ENCODE peak calls at places on chromosome 17, in eight cellular contexts. One of them, this sample, is unnamed.

GRCh38 chr17:64096037-64096436 is 33.9 kb downstream of the ERN1 start:
- DNase-seq in IMR-90: no peak
- DNase-seq in K562: no peak
- DNase-seq in H1: no peak
- DNase-seq in A549: no peak
- DNase-seq in SK-N-SH: no peak
- DNase-seq in WTC11: no peak
- DNase-seq in HepG2: no peak
- DNase-seq in this sample: no peak

GRCh38 chr17:12041316-12041715 is 20.6 kb downstream of the MAP2K4 start:
- DNase-seq in HepG2: no peak
- DNase-seq in SK-N-SH: no peak
- DNase-seq in K562: no peak
- DNase-seq in H1: no peak
- DNase-seq in A549: peak; percentile 37
- DNase-seq in IMR-90: peak; percentile 87
- DNase-seq in WTC11: no peak
- DNase-seq in this sample: no peak

GRCh38 chr17:17798573-17799255 is 38.1 kb downstream of the SREBF1 start:
- DNase-seq in IMR-90: no peak
- DNase-seq in A549: no peak
- DNase-seq in WTC11: no peak
- DNase-seq in K562: no peak
- DNase-seq in HepG2: no peak
- DNase-seq in H1: no peak
- DNase-seq in SK-N-SH: no peak
- DNase-seq in this sample: no peak

GRCh38 chr17:30580916-30581315 is 103.7 kb downstream of the GOSR1 start:
- DNase-seq in WTC11: no peak
- DNase-seq in HepG2: no peak
- DNase-seq in A549: no peak
- DNase-seq in H1: no peak
- DNase-seq in SK-N-SH: no peak
- DNase-seq in IMR-90: no peak
- DNase-seq in K562: no peak
- DNase-seq in this sample: no peak

GRCh38 chr17:9432867-9433495 is 142.6 kb downstream of the STX8 start:
- DNase-seq in A549: no peak
- DNase-seq in SK-N-SH: no peak
- DNase-seq in K562: no peak
- DNase-seq in WTC11: no peak
- DNase-seq in HepG2: no peak
- DNase-seq in IMR-90: peak; percentile 33
- DNase-seq in H1: no peak
- DNase-seq in this sample: no peak

GRCh38 chr17:38673714-38674012 is 1.1 kb downstream of the EPOP start:
- DNase-seq in H1: no peak
- DNase-seq in K562: no peak
- DNase-seq in SK-N-SH: peak; percentile 69
- DNase-seq in HepG2: no peak
- DNase-seq in WTC11: peak; percentile 36
- DNase-seq in IMR-90: no peak
- DNase-seq in A549: peak; percentile 40
- DNase-seq in this sample: no peak

GRCh38 chr17:65121916-65122821 is 15.0 kb upstream of the RGS9 start:
- DNase-seq in K562: no peak
- DNase-seq in WTC11: no peak
- DNase-seq in SK-N-SH: no peak
- DNase-seq in A549: no peak
- DNase-seq in HepG2: no peak
- DNase-seq in H1: no peak
- DNase-seq in IMR-90: no peak
- DNase-seq in this sample: peak; percentile 42

GRCh38 chr17:71085238-71086033 is 916.1 kb downstream of the KCNJ2 start:
- DNase-seq in WTC11: peak; percentile 70
- DNase-seq in K562: no peak
- DNase-seq in SK-N-SH: peak; percentile 30
- DNase-seq in A549: peak; percentile 22
- DNase-seq in HepG2: peak; percentile 48
- DNase-seq in H1: no peak
- DNase-seq in IMR-90: no peak
- DNase-seq in this sample: no peak

GRCh38 chr17:2932946-2933345 is 130.5 kb downstream of the OR1D5 start:
- DNase-seq in A549: no peak
- DNase-seq in IMR-90: no peak
- DNase-seq in H1: no peak
- DNase-seq in HepG2: no peak
- DNase-seq in WTC11: no peak
- DNase-seq in K562: no peak
- DNase-seq in SK-N-SH: peak; percentile 33
- DNase-seq in this sample: no peak

GRCh38 chr17:41520821-41521521 is 2.3 kb upstream of the KRT15 start:
- DNase-seq in K562: peak; percentile 81
- DNase-seq in SK-N-SH: peak; percentile 77
- DNase-seq in IMR-90: no peak
- DNase-seq in HepG2: no peak
- DNase-seq in A549: no peak
- DNase-seq in WTC11: no peak
- DNase-seq in H1: no peak
- DNase-seq in this sample: no peak

GRCh38 chr17:43710101-43710500 is 48.4 kb upstream of the MEOX1 start:
- DNase-seq in A549: no peak
- DNase-seq in K562: no peak
- DNase-seq in HepG2: no peak
- DNase-seq in SK-N-SH: no peak
- DNase-seq in IMR-90: no peak
- DNase-seq in WTC11: no peak
- DNase-seq in H1: no peak
- DNase-seq in this sample: no peak

GRCh38 chr17:72719582-72720493 is 372.6 kb downstream of the SLC39A11 start:
- DNase-seq in A549: no peak
- DNase-seq in K562: no peak
- DNase-seq in IMR-90: peak; percentile 67
- DNase-seq in SK-N-SH: no peak
- DNase-seq in H1: no peak
- DNase-seq in HepG2: no peak
- DNase-seq in WTC11: no peak
- DNase-seq in this sample: no peak

GRCh38 chr17:66602659-66603363 is 232.1 kb upstream of the CACNG5 start:
- DNase-seq in A549: no peak
- DNase-seq in SK-N-SH: no peak
- DNase-seq in WTC11: no peak
- DNase-seq in H1: no peak
- DNase-seq in K562: no peak
- DNase-seq in HepG2: no peak
- DNase-seq in IMR-90: peak; percentile 77
- DNase-seq in this sample: no peak

GRCh38 chr17:67481808-67482207 is 104.7 kb downstream of the PITPNC1 start:
- DNase-seq in SK-N-SH: no peak
- DNase-seq in A549: no peak
- DNase-seq in WTC11: no peak
- DNase-seq in H1: no peak
- DNase-seq in IMR-90: peak; percentile 57
- DNase-seq in K562: no peak
- DNase-seq in HepG2: no peak
- DNase-seq in this sample: no peak

GRCh38 chr17:56269509-56269908 is 116.2 kb downstream of the ANKFN1 start:
- DNase-seq in K562: no peak
- DNase-seq in H1: no peak
- DNase-seq in HepG2: no peak
- DNase-seq in A549: no peak
- DNase-seq in SK-N-SH: no peak
- DNase-seq in IMR-90: no peak
- DNase-seq in WTC11: no peak
- DNase-seq in this sample: no peak

GRCh38 chr17:49676276-49676868 is 1.5 kb downstream of the SPOP start:
- DNase-seq in WTC11: no peak
- DNase-seq in SK-N-SH: no peak
- DNase-seq in K562: peak; percentile 35
- DNase-seq in HepG2: no peak
- DNase-seq in IMR-90: peak; percentile 38
- DNase-seq in A549: no peak
- DNase-seq in H1: no peak
- DNase-seq in this sample: peak; percentile 85

DNA sequence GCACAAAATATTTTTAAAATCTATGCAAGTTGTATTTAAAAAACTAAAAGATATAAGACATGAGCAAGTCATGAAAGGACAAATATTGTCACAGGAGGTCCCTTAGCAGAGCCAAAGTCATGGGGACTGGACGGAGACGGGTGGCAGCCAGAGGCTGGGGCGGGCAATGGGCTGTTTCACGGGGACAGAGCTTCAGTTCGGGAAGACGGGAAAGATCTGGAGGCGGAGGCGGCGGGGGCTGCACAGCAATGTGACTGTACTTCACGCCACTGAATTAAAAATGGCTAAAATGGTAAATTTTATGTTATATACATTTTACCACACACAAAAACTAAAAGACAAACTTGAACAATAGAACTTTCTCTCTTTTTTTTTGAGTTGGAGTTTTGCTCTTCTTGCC is 60.0 kb upstream of the METRNL start:
- DNase-seq in SK-N-SH: peak; percentile 27
- DNase-seq in IMR-90: no peak
- DNase-seq in H1: no peak
- DNase-seq in HepG2: no peak
- DNase-seq in WTC11: no peak
- DNase-seq in K562: no peak
- DNase-seq in A549: no peak
- DNase-seq in this sample: no peak
- TF ChIP-seq USF2 in SK-N-SH: no peak
- TF ChIP-seq USF2 in IMR-90: no peak
- TF ChIP-seq USF2 in H1: no peak
- TF ChIP-seq USF2 in HepG2: no peak
- TF ChIP-seq USF2 in WTC11: no peak
- TF ChIP-seq USF2 in K562: no peak
- TF ChIP-seq USF2 in A549: no peak
- TF ChIP-seq USF2 in this sample: no peak

GRCh38 chr17:76434870-76435269 is 18.1 kb downstream of the UBE2O start:
- DNase-seq in HepG2: no peak
- DNase-seq in WTC11: no peak
- DNase-seq in A549: no peak
- DNase-seq in K562: no peak
- DNase-seq in SK-N-SH: no peak
- DNase-seq in H1: no peak
- DNase-seq in IMR-90: no peak
- DNase-seq in this sample: no peak

GRCh38 chr17:76432004-76432403 is 20.9 kb downstream of the UBE2O start:
- DNase-seq in HepG2: no peak
- DNase-seq in K562: no peak
- DNase-seq in WTC11: no peak
- DNase-seq in SK-N-SH: no peak
- DNase-seq in IMR-90: no peak
- DNase-seq in H1: no peak
- DNase-seq in A549: no peak
- DNase-seq in this sample: no peak

GRCh38 chr17:76431509-76431908 is 21.4 kb downstream of the UBE2O start:
- DNase-seq in IMR-90: no peak
- DNase-seq in SK-N-SH: no peak
- DNase-seq in HepG2: no peak
- DNase-seq in H1: no peak
- DNase-seq in K562: no peak
- DNase-seq in WTC11: no peak
- DNase-seq in A549: no peak
- DNase-seq in this sample: no peak

GRCh38 chr17:76433693-76434092 is 19.3 kb downstream of the UBE2O start:
- DNase-seq in SK-N-SH: no peak
- DNase-seq in HepG2: no peak
- DNase-seq in H1: no peak
- DNase-seq in IMR-90: no peak
- DNase-seq in K562: no peak
- DNase-seq in A549: no peak
- DNase-seq in WTC11: no peak
- DNase-seq in this sample: no peak

DNA sequence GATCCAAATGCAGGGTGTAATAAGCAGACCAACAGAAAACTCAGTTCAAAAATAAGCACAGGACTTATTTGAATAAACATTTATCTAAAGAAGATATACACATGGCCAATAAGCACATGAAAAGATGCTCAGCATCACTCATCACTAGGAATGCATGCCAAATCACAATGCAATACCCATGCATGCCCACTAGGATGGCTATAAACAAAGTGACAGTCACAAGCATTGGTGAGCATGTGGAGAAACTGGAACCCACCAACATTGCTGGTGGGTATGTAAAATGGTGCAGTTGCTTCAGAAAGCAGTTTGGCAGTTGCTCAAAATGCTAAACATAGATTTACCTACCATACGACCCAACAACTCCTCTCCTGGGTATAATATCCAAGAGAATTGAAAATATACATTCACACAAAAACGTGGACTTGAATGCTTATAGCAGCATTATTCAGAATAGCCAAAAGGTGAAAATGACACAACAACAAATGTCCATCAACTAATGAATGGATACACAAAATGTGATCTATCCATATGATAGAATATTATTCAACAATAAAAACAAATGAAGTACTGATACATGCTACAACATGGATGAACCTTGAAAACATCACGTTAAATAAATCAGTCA is 20.1 kb downstream of the UBE2O start:
- DNase-seq in H1: no peak
- DNase-seq in HepG2: peak; percentile 41
- DNase-seq in WTC11: no peak
- DNase-seq in A549: no peak
- DNase-seq in SK-N-SH: no peak
- DNase-seq in IMR-90: peak; percentile 49
- DNase-seq in K562: no peak
- DNase-seq in this sample: no peak
- TF ChIP-seq USF2 in H1: no peak
- TF ChIP-seq USF2 in HepG2: no peak
- TF ChIP-seq USF2 in WTC11: no peak
- TF ChIP-seq USF2 in A549: no peak
- TF ChIP-seq USF2 in SK-N-SH: no peak
- TF ChIP-seq USF2 in IMR-90: no peak
- TF ChIP-seq USF2 in K562: no peak
- TF ChIP-seq USF2 in this sample: no peak

GRCh38 chr17:58060596-58061191 is 22.5 kb upstream of the DYNLL2 start:
- DNase-seq in IMR-90: peak; percentile 13
- DNase-seq in K562: no peak
- DNase-seq in SK-N-SH: no peak
- DNase-seq in HepG2: no peak
- DNase-seq in A549: no peak
- DNase-seq in H1: no peak
- DNase-seq in WTC11: no peak
- DNase-seq in this sample: no peak
- TF ChIP-seq USF2 in IMR-90: no peak
- TF ChIP-seq USF2 in K562: no peak
- TF ChIP-seq USF2 in SK-N-SH: no peak
- TF ChIP-seq USF2 in HepG2: no peak
- TF ChIP-seq USF2 in A549: no peak
- TF ChIP-seq USF2 in H1: no peak
- TF ChIP-seq USF2 in WTC11: no peak
- TF ChIP-seq USF2 in this sample: no peak

DNA sequence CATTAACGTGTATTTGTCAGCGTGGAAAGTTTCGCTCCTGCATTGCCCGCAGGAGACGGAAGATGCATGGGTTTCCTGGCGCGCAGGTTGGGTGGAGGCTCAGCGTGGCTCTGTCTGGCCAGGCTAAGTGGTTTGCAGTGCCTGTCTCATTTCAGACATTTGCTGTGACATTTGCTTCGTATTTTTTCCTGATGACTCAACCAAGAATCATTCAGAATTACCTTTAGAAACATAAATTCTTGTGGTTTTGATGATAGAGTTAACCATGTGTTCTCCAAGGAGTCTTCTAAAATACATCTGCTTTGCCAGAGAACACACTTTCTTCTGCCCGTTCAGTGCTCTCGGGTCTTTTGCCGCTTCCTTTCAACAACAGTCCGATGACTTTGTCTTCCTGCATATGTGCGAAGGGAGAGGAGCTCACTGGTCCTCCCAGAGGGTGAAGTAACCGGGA is 216.8 kb downstream of the RPTOR start:
- DNase-seq in H1: no peak
- DNase-seq in HepG2: no peak
- DNase-seq in IMR-90: peak; percentile 88
- DNase-seq in K562: no peak
- DNase-seq in A549: peak; percentile 55
- DNase-seq in WTC11: no peak
- DNase-seq in SK-N-SH: no peak
- DNase-seq in this sample: no peak
- TF ChIP-seq USF2 in H1: no peak
- TF ChIP-seq USF2 in HepG2: no peak
- TF ChIP-seq USF2 in IMR-90: no peak
- TF ChIP-seq USF2 in K562: no peak
- TF ChIP-seq USF2 in A549: no peak
- TF ChIP-seq USF2 in WTC11: no peak
- TF ChIP-seq USF2 in SK-N-SH: no peak
- TF ChIP-seq USF2 in this sample: no peak